ENCODE peak calls at places on chromosome 21, in five cellular contexts. H, J, Y, A and F are unnamed samples.

GRCh38 chr21:40680311-40680710 is 166.6 kb downstream of the DSCAM start:
- DNase-seq in A (no peak), J (no peak), H (no peak), Y (no peak), F (no peak)

GRCh38 chr21:38985423-38986378 is 180.0 kb downstream of the ETS2 start:
- DNase-seq in H (no peak), J (peak; percentile 30), Y (peak; percentile 87), A (peak; percentile 12), F (peak; percentile 91)

GRCh38 chr21:31030367-31031106 is 7.7 kb downstream of the KRTAP19-8 start:
- DNase-seq in Y (no peak), A (peak; percentile 48), J (no peak), H (no peak), F (no peak)

GRCh38 chr21:42258150-42258884 is 39.4 kb downstream of the ABCG1 start:
- DNase-seq in Y (peak; percentile 33), A (no peak), J (peak; percentile 79), H (peak; percentile 81), F (no peak)

GRCh38 chr21:33024278-33025103 is 1.2 kb upstream of the OLIG2 start:
- DNase-seq in Y (no peak), J (no peak), A (no peak), H (peak; percentile 45), F (no peak)

GRCh38 chr21:31922881-31923280 is 50.1 kb downstream of the HUNK start:
- DNase-seq in A (no peak), Y (no peak), J (no peak), H (no peak), F (no peak)

GRCh38 chr21:37074546-37074945 is 1.5 kb downstream of the TTC3 start:
- DNase-seq in Y (no peak), J (no peak), A (no peak), H (no peak), F (no peak)

GRCh38 chr21:37538971-37539590 is 172.5 kb downstream of the DYRK1A start:
- DNase-seq in A (no peak), H (no peak), Y (no peak), J (no peak), F (no peak)

GRCh38 chr21:37460196-37460595 is 93.6 kb downstream of the DYRK1A start:
- DNase-seq in H (peak; percentile 84), Y (no peak), J (no peak), A (no peak), F (no peak)

GRCh38 chr21:45950740-45951515 is 30.6 kb upstream of the COL6A1 start:
- DNase-seq in J (peak; percentile 50), H (no peak), Y (peak; percentile 67), A (no peak), F (peak; percentile 77)

GRCh38 chr21:34668803-34669148 is at the start of gene CLIC6:
- DNase-seq in J (peak; percentile 86), H (peak; percentile 78), Y (no peak), A (no peak), F (peak; percentile 82)

GRCh38 chr21:38140192-38140905 is 116.4 kb upstream of the KCNJ15 start:
- DNase-seq in H (no peak), Y (peak; percentile 29), J (peak; percentile 43), A (no peak), F (no peak)

GRCh38 chr21:35384375-35384774 is 335.3 kb upstream of the RUNX1 start:
- DNase-seq in H (no peak), Y (no peak), A (no peak), J (no peak), F (no peak)

GRCh38 chr21:21907271-21907670 is 909.1 kb downstream of the NCAM2 start:
- DNase-seq in J (no peak), H (no peak), A (no peak), Y (no peak), F (no peak)

GRCh38 chr21:29007801-29008200 is 11.3 kb downstream of the RWDD2B start:
- DNase-seq in H (no peak), A (no peak), Y (no peak), J (no peak), F (no peak)

GRCh38 chr21:38619865-38620513 is 121.7 kb upstream of the ERG start:
- DNase-seq in Y (peak; percentile 67), H (no peak), A (no peak), J (no peak), F (no peak)

GRCh38 chr21:35824136-35824535 is 236.2 kb downstream of the SETD4 start:
- DNase-seq in A (no peak), H (no peak), J (no peak), Y (no peak), F (no peak)

GRCh38 chr21:45942011-45942546 is 39.5 kb upstream of the COL6A1 start:
- DNase-seq in J (no peak), H (no peak), A (no peak), Y (no peak), F (no peak)

GRCh38 chr21:38367646-38368045 is 110.9 kb downstream of the KCNJ15 start:
- DNase-seq in Y (no peak), H (no peak), A (no peak), J (no peak), F (no peak)

GRCh38 chr21:18951291-18952038 is 547.9 kb upstream of the TMPRSS15 start:
- DNase-seq in J (no peak), Y (no peak), A (no peak), H (peak; percentile 93), F (no peak)

GRCh38 chr21:46354046-46354445 is 30.1 kb downstream of the PCNT start:
- DNase-seq in A (no peak), Y (no peak), J (no peak), H (no peak), F (no peak)

GRCh38 chr21:41247561-41247968 is 69.0 kb upstream of the FAM3B start:
- DNase-seq in Y (no peak), J (peak; percentile 81), H (no peak), A (no peak), F (no peak)

GRCh38 chr21:46250146-46250725 is 21.7 kb upstream of the LSS start:
- DNase-seq in Y (no peak), H (no peak), J (no peak), A (no peak), F (no peak)

GRCh38 chr21:36508948-36509347 is 29.0 kb upstream of the CLDN14 start:
- DNase-seq in Y (no peak), J (no peak), A (no peak), H (no peak), F (no peak)

GRCh38 chr21:36541721-36542139 is 61.8 kb upstream of the CLDN14 start:
- DNase-seq in H (no peak), J (no peak), Y (no peak), A (no peak), F (no peak)

GRCh38 chr21:30340714-30341573 is 3.5 kb upstream of the KRTAP27-1 start:
- DNase-seq in Y (no peak), A (no peak), H (peak; percentile 71), J (peak; percentile 56), F (no peak)

GRCh38 chr21:32096411-32096810 is 182.4 kb downstream of the MIS18A start:
- DNase-seq in H (peak; percentile 82), J (no peak), A (no peak), Y (no peak), F (no peak)

GRCh38 chr21:39050839-39051560 is 132.3 kb downstream of the PSMG1 start:
- DNase-seq in J (no peak), Y (no peak), A (no peak), H (no peak), F (no peak)

GRCh38 chr21:45403133-45403824 is 1.7 kb upstream of the COL18A1 start:
- DNase-seq in H (no peak), A (no peak), J (no peak), Y (no peak), F (no peak)

GRCh38 chr21:41900401-41900800 is 21.3 kb upstream of the PRDM15 start:
- DNase-seq in A (no peak), H (no peak), J (no peak), Y (no peak), F (no peak)

GRCh38 chr21:39582749-39583148 is 30.0 kb upstream of the B3GALT5 start:
- DNase-seq in Y (no peak), H (no peak), A (no peak), J (no peak), F (no peak)

GRCh38 chr21:21682172-21682571 is 684.0 kb downstream of the NCAM2 start:
- DNase-seq in J (no peak), H (no peak), A (no peak), Y (no peak), F (no peak)

GRCh38 chr21:26835714-26836265 is 9.4 kb downstream of the ADAMTS1 start:
- DNase-seq in H (no peak), A (no peak), Y (no peak), J (no peak), F (no peak)
- TF ChIP-seq POLR2AphosphoS5 in H (no peak), A (no peak), Y (no peak), J (no peak), F (no peak)

GRCh38 chr21:15022608-15023261 is 42.1 kb downstream of the NRIP1 start:
- DNase-seq in Y (no peak), A (no peak), J (no peak), H (no peak), F (no peak)
- TF ChIP-seq CTCF in Y (no peak), A (no peak), J (no peak), H (no peak), F (no peak)

GRCh38 chr21:44365967-44366585 is 12.7 kb downstream of the TRPM2 start:
- DNase-seq in H (no peak), A (no peak), J (no peak), Y (no peak), F (peak; percentile 40)
- H3K4me3 ChIP-seq in H (no peak overlapping the region), A (no peak overlapping the region), J (no peak overlapping the region), Y (no peak overlapping the region), F (no peak overlapping the region)

GRCh38 chr21:43585924-43586411 is 73.3 kb downstream of the HSF2BP start:
- DNase-seq in J (peak; percentile 79), Y (peak; percentile 92), H (peak; percentile 85), A (no peak), F (no peak)
- TF ChIP-seq POLR2AphosphoS5 in J (peak; percentile 89), Y (peak; percentile 94), H (no peak), A (no peak), F (no peak)